ENCODE peak calls at places on chromosomes 1 and 21, in four cellular contexts. W is CD4-positive, alpha-beta T cell; K is neural progenitor cell; Y is lung. S is an unnamed sample.

GRCh38 chr1:175701590-175701989 is 41.8 kb downstream of the TNR start:
- DNase-seq in W (no peak), Y (no peak), K (no peak), S (no peak)

GRCh38 chr21:43634618-43635017 is 24.7 kb downstream of the HSF2BP start:
- DNase-seq in W (no peak), K (no peak), Y (no peak), S (no peak)

GRCh38 chr1:44294588-44295007 is 60.5 kb downstream of the ERI3 start:
- DNase-seq in W (no peak), K (peak; percentile 66), Y (peak; percentile 31), S (peak; percentile 29)

GRCh38 chr1:245837741-245838140 is 669.3 kb downstream of the SMYD3 start:
- DNase-seq in Y (no peak), K (no peak), W (no peak), S (no peak)

GRCh38 chr1:115337633-115338456 is at the start of gene NGF:
- DNase-seq in Y (no peak), W (no peak), K (peak; percentile 86), S (peak; percentile 59)

GRCh38 chr1:188027613-188028012 is 1198.9 kb downstream of the PLA2G4A start:
- DNase-seq in K (no peak), Y (no peak), W (no peak), S (no peak)

GRCh38 chr1:240844466-240844865 is 232.5 kb upstream of the GREM2 start:
- DNase-seq in W (no peak), Y (no peak), K (no peak), S (no peak)

GRCh38 chr1:166721145-166721544 is 118.1 kb upstream of the POGK start:
- DNase-seq in W (no peak), Y (no peak), K (peak; percentile 29), S (no peak)

GRCh38 chr1:35646043-35646442 is 4.7 kb upstream of the PSMB2 start:
- DNase-seq in Y (no peak), W (no peak), K (no peak), S (no peak)

GRCh38 chr1:10539411-10540043 is 64.8 kb downstream of the PEX14 start:
- DNase-seq in K (no peak), Y (no peak), W (no peak), S (no peak)

GRCh38 chr1:108183301-108183700 is 16.8 kb downstream of the SLC25A24 start:
- DNase-seq in K (no peak), W (no peak), Y (no peak), S (no peak)

GRCh38 chr1:101567582-101568189 is 330.9 kb downstream of the S1PR1 start:
- DNase-seq in K (peak; percentile 58), Y (no peak), W (peak; percentile 23), S (peak; percentile 50)

GRCh38 chr1:2468041-2468472 is 8.0 kb upstream of the PLCH2 start:
- DNase-seq in Y (no peak), W (peak; percentile 29), K (peak; percentile 90), S (peak; percentile 94)

GRCh38 chr1:219323426-219323825 is 149.7 kb downstream of the LYPLAL1 start:
- DNase-seq in K (no peak), Y (no peak), W (no peak), S (no peak)

GRCh38 chr1:81803423-81804103 is 2.8 kb downstream of the ADGRL2 start:
- DNase-seq in Y (no peak), W (no peak), K (peak; percentile 83), S (peak; percentile 25)

GRCh38 chr1:230365723-230366307 is 60.3 kb downstream of the PGBD5 start:
- DNase-seq in W (no peak), K (peak; percentile 36), Y (no peak), S (no peak)

GRCh38 chr1:48552420-48552819 is 80.4 kb upstream of the SPATA6 start:
- DNase-seq in Y (no peak), W (no peak), K (peak; percentile 36), S (no peak)

GRCh38 chr1:232179896-232180760 is 449.8 kb downstream of the SIPA1L2 start:
- DNase-seq in Y (no peak), K (peak; percentile 21), W (no peak), S (no peak)

GRCh38 chr1:219088778-219089557 is 84.7 kb upstream of the LYPLAL1 start:
- DNase-seq in Y (peak; percentile 64), W (no peak), K (no peak), S (no peak)

GRCh38 chr1:191575180-191575579 is 583.1 kb upstream of the RGS18 start:
- DNase-seq in W (no peak), K (no peak), Y (no peak), S (no peak)

GRCh38 chr1:34845131-34845901 is 14.2 kb downstream of the SMIM12 start:
- DNase-seq in K (no peak), W (no peak), Y (no peak), S (no peak)

GRCh38 chr1:242237051-242237450 is 238.2 kb upstream of the MAP1LC3C start:
- DNase-seq in W (no peak), K (no peak), Y (no peak), S (no peak)

GRCh38 chr1:202579806-202580205 is 130.4 kb downstream of the SYT2 start:
- DNase-seq in Y (no peak), W (no peak), K (no peak), S (no peak)

GRCh38 chr1:113303252-113303651 is 87.1 kb upstream of the MAGI3 start:
- DNase-seq in K (peak; percentile 19), W (no peak), Y (no peak), S (no peak)

GRCh38 chr1:171061425-171062143 is 29.1 kb upstream of the FMO3 start:
- DNase-seq in W (no peak), Y (no peak), K (no peak), S (no peak)

GRCh38 chr1:119674835-119675289 is 26.8 kb upstream of the ZNF697 start:
- DNase-seq in Y (peak; percentile 70), W (peak; percentile 5), K (no peak), S (no peak)

GRCh38 chr1:161709373-161709772 is 2.3 kb downstream of the FCRLA start:
- DNase-seq in Y (no peak), W (no peak), K (no peak), S (no peak)

GRCh38 chr1:39110325-39110851 is 84.2 kb downstream of the NDUFS5 start:
- DNase-seq in Y (peak; percentile 47), K (no peak), W (no peak), S (no peak)

GRCh38 chr1:30191154-30191702 is 532.2 kb downstream of the MATN1 start:
- DNase-seq in K (no peak), Y (peak; percentile 51), W (peak; percentile 19), S (peak; percentile 22)

GRCh38 chr1:48608882-48609281 is 136.9 kb upstream of the SPATA6 start:
- DNase-seq in Y (no peak), K (no peak), W (no peak), S (no peak)

DNA sequence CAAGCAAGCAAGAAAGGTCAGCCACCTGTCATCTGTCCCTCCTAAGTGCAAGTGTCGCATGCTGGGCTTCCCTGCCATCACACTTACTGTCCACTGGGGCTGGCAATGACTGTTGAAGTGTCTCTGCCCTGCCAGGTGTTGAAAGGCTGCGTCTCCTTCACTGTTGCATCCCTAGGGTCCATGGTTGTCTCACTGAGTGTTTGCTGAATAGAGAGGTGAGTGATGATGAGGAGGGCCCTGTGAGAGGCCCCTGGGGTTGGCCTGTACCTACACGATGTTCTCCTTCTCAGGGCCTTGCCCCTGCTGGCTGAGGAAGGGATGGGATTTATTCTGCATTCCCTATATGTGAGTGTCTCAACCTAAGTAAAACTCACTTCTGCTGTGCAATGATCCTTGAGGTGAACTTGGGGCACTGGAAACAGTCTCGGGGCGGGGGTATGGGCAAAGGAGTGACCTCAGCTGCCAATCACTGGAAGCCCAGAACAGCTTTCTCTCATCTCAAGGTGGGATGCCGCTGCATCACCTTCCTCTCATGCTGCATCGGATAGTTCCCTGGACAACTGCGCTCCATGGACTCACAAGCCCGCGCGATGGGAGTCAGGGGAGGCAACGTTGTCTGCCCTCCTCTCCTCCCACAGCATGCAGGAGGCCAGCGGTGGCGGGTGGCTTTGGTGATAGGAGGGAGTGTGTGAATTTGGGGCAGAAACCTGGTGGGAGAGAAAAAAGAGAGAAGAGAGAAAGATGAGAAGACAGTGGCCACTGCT is 35.9 kb upstream of the SOX13 start:
- DNase-seq in W (no peak), K (no peak), Y (no peak), S (no peak)
- TF ChIP-seq CTCF in W (no peak), K (peak; percentile 20), Y (no peak), S (peak; percentile 18)

GRCh38 chr1:236997361-236997760 is 6.9 kb downstream of the MT1HL1 start:
- DNase-seq in Y (no peak), K (no peak), W (no peak), S (no peak)
- TF ChIP-seq CTCF in Y (no peak), K (no peak), W (no peak), S (no peak)

GRCh38 chr1:236523704-236524141 is at the start of gene LGALS8:
- DNase-seq in W (peak; percentile 82), Y (peak; percentile 92), K (peak; percentile 69), S (peak; percentile 75)
- TF ChIP-seq CTCF in W (no peak), Y (no peak), K (no peak), S (no peak)

DNA sequence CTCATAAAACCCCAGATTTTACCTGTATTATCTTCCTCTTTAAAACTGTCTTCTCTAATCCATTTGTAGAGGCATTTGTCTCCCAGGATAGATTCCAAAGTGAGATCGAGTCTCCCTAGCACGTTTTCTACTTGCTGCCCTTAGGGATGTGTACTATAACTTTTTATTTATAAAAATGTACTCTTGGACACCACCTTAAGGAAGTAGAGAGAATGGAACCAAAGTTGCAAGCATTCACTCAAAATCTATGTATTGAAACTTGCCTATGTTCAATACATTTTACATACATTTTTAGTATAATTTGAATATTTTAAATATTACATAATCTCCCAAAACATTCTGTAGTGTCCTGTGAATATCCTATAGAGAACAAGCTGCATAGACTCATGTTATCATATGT is 842 bp upstream of the SPRR2A start:
- DNase-seq in W (no peak), Y (no peak), K (no peak), S (no peak)
- TF ChIP-seq CTCF in W (no peak), Y (no peak), K (no peak), S (no peak)

DNA sequence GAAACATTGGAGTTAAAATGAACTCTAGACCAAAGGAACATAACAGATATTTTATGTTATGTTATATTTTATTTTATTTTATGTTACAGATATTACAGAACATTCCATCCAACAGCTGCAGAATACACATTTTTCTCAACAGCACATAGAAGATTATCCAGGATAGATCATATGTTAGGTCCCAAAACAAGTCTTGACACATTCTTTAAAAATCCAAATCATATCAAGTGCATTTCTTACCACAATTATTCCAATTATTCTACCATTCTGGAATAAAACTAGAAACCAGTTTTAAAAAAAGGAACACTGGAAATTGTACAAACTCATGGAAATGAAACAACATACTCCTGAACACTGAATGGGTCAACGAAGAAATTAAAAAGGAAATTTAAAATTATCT is 30.9 kb upstream of the PIGK start:
- DNase-seq in K (no peak), Y (no peak), W (no peak), S (no peak)
- TF ChIP-seq CTCF in K (no peak), Y (no peak), W (no peak), S (no peak)

GRCh38 chr1:209076688-209077087 is 506.8 kb upstream of the CAMK1G start:
- DNase-seq in K (no peak), W (no peak), Y (no peak), S (no peak)
- TF ChIP-seq CTCF in K (peak; percentile 10), W (no peak), Y (no peak), S (no peak)

GRCh38 chr1:212884592-212884991 is 26.5 kb downstream of the FLVCR1 start:
- DNase-seq in Y (no peak), K (no peak), W (no peak), S (no peak)
- TF ChIP-seq CTCF in Y (no peak), K (no peak), W (no peak), S (no peak)